ENCODE peak calls at places on chromosomes 3 and 15, in ten cellular contexts. U is A549, O is heart left ventricle, L is breast epithelium, C is right lobe of liver, I is GM12891, Q is Peyer's patch, Y is H54, K is endothelial cell of umbilical vein, B is uterus. F is an unnamed sample.

GRCh38 chr3:27368831-27369607 is at the start of gene NEK10:
- DNase-seq in U (peak), O (peak), L (peak), C (peak), I (peak), Q (peak), Y (no peak), K (peak), B (peak), F (peak)

GRCh38 chr3:142072851-142073250 is 76.5 kb downstream of the TFDP2 start:
- DNase-seq in U (no peak), O (no peak), L (no peak), C (no peak), I (no peak), Q (peak), Y (no peak), K (no peak), B (no peak), F (no peak)

GRCh38 chr3:98574157-98574556 is 19.3 kb downstream of the CPOX start:
- DNase-seq in U (no peak), O (no peak), L (no peak), C (no peak), I (no peak), Q (no peak), Y (no peak), K (no peak), B (no peak), F (peak)

GRCh38 chr3:100665230-100665629 is 44.1 kb upstream of the TFG start:
- DNase-seq in U (no peak), O (no peak), L (no peak), C (no peak), I (no peak), Q (no peak), Y (no peak), K (no peak), B (no peak), F (no peak)

GRCh38 chr3:51343918-51344687 is 41.0 kb upstream of the MANF start:
- DNase-seq in U (peak), O (no peak), L (no peak), C (no peak), I (no peak), Q (peak), Y (no peak), K (no peak), B (no peak), F (no peak)

GRCh38 chr3:113254171-113254947 is 43.0 kb downstream of the BOC start:
- DNase-seq in U (no peak), O (no peak), L (no peak), C (no peak), I (no peak), Q (no peak), Y (no peak), K (no peak), B (peak), F (no peak)

GRCh38 chr15:99100245-99101173 is 4.4 kb upstream of the SYNM start:
- DNase-seq in U (peak), O (peak), L (peak), C (peak), I (peak), Q (peak), Y (peak), K (peak), B (peak), F (peak)

GRCh38 chr3:6861331-6861988 is 545 bp downstream of the GRM7 start:
- DNase-seq in U (no peak), O (no peak), L (no peak), C (no peak), I (no peak), Q (no peak), Y (no peak), K (no peak), B (no peak), F (no peak)

GRCh38 chr15:26325495-26325894 is 447.4 kb downstream of the GABRB3 start:
- DNase-seq in U (no peak), O (no peak), L (no peak), C (no peak), I (no peak), Q (no peak), Y (no peak), K (no peak), B (no peak), F (no peak)

GRCh38 chr3:128076783-128077624 is 24.8 kb downstream of the SEC61A1 start:
- DNase-seq in U (no peak), O (no peak), L (no peak), C (peak), I (no peak), Q (peak), Y (no peak), K (peak), B (no peak), F (peak)

GRCh38 chr15:82650046-82650670 is 3.0 kb upstream of the CPEB1 start:
- DNase-seq in U (no peak), O (no peak), L (no peak), C (no peak), I (no peak), Q (no peak), Y (no peak), K (no peak), B (no peak), F (no peak)

GRCh38 chr15:90035835-90036220 is 34.7 kb downstream of the ZNF710 start:
- DNase-seq in U (no peak), O (peak), L (no peak), C (no peak), I (no peak), Q (peak), Y (no peak), K (no peak), B (no peak), F (no peak)

GRCh38 chr3:189635385-189635784 is 4.2 kb downstream of the TP63 start:
- DNase-seq in U (no peak), O (no peak), L (no peak), C (no peak), I (no peak), Q (no peak), Y (no peak), K (no peak), B (no peak), F (no peak)

GRCh38 chr15:76903251-76903681 is 1.9 kb downstream of the SCAPER start:
- DNase-seq in U (peak), O (no peak), L (no peak), C (no peak), I (no peak), Q (no peak), Y (no peak), K (peak), B (no peak), F (peak)

GRCh38 chr3:89697321-89697916 is 590.0 kb downstream of the EPHA3 start:
- DNase-seq in U (no peak), O (no peak), L (no peak), C (no peak), I (no peak), Q (peak), Y (no peak), K (no peak), B (no peak), F (no peak)

GRCh38 chr15:23074684-23075083 is 35.3 kb upstream of the TUBGCP5 start:
- DNase-seq in U (no peak), O (no peak), L (no peak), C (no peak), I (no peak), Q (no peak), Y (no peak), K (no peak), B (no peak), F (no peak)

GRCh38 chr3:66037986-66038369 is 740 bp downstream of the MAGI1 start:
- DNase-seq in U (no peak), O (peak), L (peak), C (peak), I (no peak), Q (no peak), Y (no peak), K (no peak), B (peak), F (peak)

GRCh38 chr3:126399348-126399730 is 4.6 kb downstream of the CFAP100 start:
- DNase-seq in U (no peak), O (no peak), L (no peak), C (no peak), I (no peak), Q (no peak), Y (no peak), K (no peak), B (no peak), F (no peak)

GRCh38 chr3:132256984-132257383 is 60.2 kb upstream of the ACP3 start:
- DNase-seq in U (peak), O (no peak), L (no peak), C (no peak), I (no peak), Q (no peak), Y (no peak), K (peak), B (no peak), F (peak)

DNA sequence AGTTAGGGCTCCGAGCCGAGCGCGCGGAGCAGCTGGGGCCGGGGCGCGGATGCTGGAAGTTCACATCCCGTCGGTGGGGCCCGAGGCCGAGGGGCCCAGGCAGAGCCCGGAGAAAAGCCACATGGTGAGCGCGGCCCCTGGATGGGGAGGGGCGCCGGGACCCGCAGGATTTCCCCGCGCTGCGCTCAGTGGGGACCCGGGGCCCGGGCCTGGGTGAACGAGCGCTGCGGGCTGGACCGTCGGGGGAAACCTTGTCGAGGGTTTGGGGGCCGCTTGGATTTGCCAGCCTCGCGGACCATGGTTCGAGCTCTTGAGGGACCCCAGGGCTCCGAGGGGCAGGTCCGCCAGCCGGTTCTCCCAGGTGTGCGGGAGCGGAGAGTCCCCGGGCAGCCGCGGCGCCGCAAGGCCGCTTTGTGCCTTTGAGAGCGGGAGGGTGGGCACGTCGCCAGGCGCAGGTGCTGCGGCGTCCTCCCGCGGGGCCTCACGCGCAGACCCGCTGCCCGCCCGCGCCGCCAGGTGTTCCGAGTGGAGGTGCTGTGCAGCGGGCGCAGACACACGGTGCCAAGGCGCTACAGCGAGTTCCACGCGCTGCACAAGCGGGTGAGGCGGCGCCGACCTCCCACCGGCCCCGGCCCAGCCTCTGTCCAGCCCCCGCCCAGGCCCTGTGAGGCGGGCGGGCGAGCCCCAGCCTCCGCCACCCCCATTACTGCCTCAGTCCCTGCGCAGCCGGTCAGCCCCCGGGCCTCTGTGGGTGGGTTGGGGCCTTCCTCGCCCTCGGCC is at the start of gene SNX22:
- DNase-seq in U (no peak), O (no peak), L (no peak), C (peak), I (peak), Q (no peak), Y (no peak), K (peak), B (no peak), F (peak)
- TF ChIP-seq POLR2A in U (no peak), O (no peak), L (no peak), C (no peak), I (no peak), Q (no peak), Y (no peak), K (no peak), B (no peak), F (peak)

DNA sequence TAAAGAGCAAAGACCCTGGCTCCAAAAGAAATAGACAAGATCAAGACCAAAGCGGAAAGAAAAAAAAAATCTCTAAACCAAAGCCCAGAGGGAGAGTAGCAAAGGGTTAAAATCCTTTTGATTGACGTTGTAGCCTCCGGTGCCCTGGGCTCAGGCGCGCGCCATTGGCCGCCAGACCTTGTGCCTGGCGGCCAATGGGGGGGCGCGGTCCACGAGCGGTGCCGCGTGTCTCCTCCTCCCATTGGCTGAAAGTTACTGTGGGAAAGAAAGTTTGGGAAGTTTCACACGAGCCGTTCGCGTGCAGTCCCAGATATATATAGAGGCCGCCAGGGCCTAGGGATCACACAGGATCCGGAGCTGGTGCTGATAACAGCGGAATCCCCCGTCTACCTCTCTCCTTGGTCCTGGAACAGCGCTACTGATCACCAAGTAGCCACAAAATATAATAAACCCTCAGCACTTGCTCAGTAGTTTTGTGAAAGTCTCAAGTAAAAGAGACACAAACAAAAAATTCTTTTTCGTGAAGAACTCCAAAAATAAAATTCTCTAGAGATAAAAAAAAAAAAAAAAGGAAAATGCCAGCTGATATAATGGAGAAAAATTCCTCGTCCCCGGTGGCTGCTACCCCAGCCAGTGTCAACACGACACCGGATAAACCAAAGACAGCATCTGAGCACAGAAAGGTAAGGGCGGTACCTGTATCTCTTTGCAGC is at the start of gene HES1:
- DNase-seq in U (peak), O (peak), L (peak), C (peak), I (peak), Q (peak), Y (peak), K (peak), B (peak), F (peak)
- TF ChIP-seq POLR2A in U (peak), O (peak), L (peak), C (peak), I (peak), Q (peak), Y (peak), K (peak), B (peak), F (peak)

DNA sequence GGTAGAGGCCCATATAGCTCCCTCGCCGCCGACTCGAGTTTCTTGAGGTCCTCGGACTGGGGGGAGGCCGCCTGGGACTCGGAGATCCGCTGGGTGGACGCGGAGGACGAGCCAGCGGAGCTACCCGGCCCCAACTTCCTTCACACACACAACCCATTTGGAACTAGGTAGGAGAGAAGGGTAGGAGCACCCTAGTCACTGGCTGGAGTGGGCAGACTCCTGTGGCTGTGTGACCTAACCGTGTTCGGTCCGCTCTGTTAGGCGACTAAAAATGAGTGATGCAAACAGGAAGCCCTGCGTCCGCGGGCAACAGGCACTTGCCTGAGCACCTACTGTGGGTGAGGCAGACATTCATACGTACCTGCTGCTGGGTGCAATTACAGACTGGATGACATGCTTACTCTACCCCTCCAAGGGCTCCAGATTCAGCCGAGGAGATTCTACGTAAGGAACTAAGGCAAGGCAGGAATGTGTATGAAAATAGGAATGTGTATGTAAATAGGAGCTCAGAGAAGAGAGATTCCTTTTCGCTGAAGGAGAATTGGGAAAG is 4.6 kb upstream of the SIN3A start:
- DNase-seq in U (peak), O (no peak), L (no peak), C (no peak), I (peak), Q (peak), Y (peak), K (peak), B (no peak), F (peak)
- TF ChIP-seq POLR2A in U (no peak), O (no peak), L (no peak), C (peak), I (peak), Q (peak), Y (peak), K (no peak), B (no peak), F (peak)

GRCh38 chr3:46934067-46934466 is 42.5 kb downstream of the CCDC12 start:
- DNase-seq in U (no peak), O (no peak), L (no peak), C (no peak), I (no peak), Q (no peak), Y (no peak), K (no peak), B (no peak), F (peak)

GRCh38 chr3:46930945-46931403 is 45.6 kb downstream of the CCDC12 start:
- DNase-seq in U (peak), O (no peak), L (no peak), C (no peak), I (no peak), Q (no peak), Y (no peak), K (peak), B (no peak), F (no peak)

GRCh38 chr3:46931631-46932441 is 44.7 kb downstream of the CCDC12 start:
- DNase-seq in U (peak), O (peak), L (no peak), C (peak), I (no peak), Q (peak), Y (no peak), K (peak), B (no peak), F (peak)

GRCh38 chr3:46933261-46933660 is 43.3 kb downstream of the CCDC12 start:
- DNase-seq in U (no peak), O (no peak), L (no peak), C (no peak), I (no peak), Q (no peak), Y (no peak), K (no peak), B (no peak), F (no peak)

DNA sequence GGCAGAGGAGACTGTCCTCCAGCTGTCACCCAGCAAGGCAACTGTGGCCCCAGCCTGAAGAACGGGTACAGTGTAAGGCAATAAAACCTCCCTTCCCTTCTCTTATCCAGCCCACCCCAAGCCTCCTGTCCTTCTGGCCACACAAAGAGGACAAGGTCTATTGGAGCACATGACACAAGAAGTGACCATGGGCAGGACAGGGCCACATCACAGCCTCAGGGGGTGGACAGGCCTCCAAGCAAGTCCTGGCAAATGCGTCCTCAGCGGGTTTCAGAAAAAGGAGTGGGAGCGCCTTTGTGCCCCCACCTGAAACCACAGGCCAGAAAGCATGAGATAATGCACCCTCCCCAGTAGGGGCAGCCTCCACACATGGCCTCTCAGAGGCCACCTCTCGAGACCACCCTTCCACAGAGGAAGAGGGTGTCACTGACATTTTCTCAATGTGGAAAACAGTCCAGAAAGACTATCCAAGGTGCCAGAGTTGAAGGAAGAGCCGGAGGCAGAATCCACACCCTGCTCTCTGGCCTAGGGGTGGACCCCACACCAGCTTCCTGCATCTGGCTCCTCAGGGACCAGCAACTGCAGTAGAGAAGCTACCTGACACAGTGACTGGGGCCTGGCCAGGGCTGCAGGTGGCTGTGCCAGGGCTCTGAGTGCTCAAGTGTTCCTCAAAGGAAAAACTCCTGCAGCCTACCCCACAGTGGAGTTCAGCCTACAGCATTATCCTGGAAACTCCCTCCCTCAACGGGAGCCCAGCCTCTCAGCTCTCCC is 43.9 kb downstream of the CCDC12 start:
- DNase-seq in U (no peak), O (no peak), L (peak), C (no peak), I (no peak), Q (peak), Y (no peak), K (no peak), B (no peak), F (no peak)
- TF ChIP-seq POLR2A in U (no peak), O (no peak), L (no peak), C (no peak), I (no peak), Q (no peak), Y (no peak), K (no peak), B (no peak), F (no peak)

GRCh38 chr3:50245831-50246516 is 10.0 kb downstream of the GNAI2 start:
- DNase-seq in U (peak), O (peak), L (peak), C (peak), I (peak), Q (peak), Y (peak), K (peak), B (peak), F (peak)

GRCh38 chr3:50245251-50245745 is 9.3 kb downstream of the GNAI2 start:
- DNase-seq in U (no peak), O (no peak), L (no peak), C (no peak), I (no peak), Q (no peak), Y (no peak), K (peak), B (no peak), F (no peak)

GRCh38 chr3:50248387-50248786 is 12.4 kb downstream of the GNAI2 start:
- DNase-seq in U (no peak), O (peak), L (no peak), C (peak), I (no peak), Q (peak), Y (no peak), K (peak), B (no peak), F (no peak)

GRCh38 chr3:50249459-50249858 is 13.5 kb downstream of the GNAI2 start:
- DNase-seq in U (no peak), O (no peak), L (no peak), C (no peak), I (no peak), Q (no peak), Y (no peak), K (no peak), B (no peak), F (no peak)

GRCh38 chr3:50246517-50246954 is 10.5 kb downstream of the GNAI2 start:
- DNase-seq in U (peak), O (no peak), L (no peak), C (peak), I (peak), Q (peak), Y (peak), K (peak), B (peak), F (peak)
- TF ChIP-seq POLR2A in U (no peak), O (no peak), L (no peak), C (no peak), I (no peak), Q (no peak), Y (peak), K (no peak), B (no peak), F (no peak)